ENCODE peak calls at places on chromosomes 12 and 14, in ten cellular contexts. G is small intestine; O is CD4-positive, alpha-beta memory T cell; U is ovary; Y is colonic mucosa; X is cardiac muscle cell; P is K562; E is upper lobe of left lung; Z is tibial artery; L is neural progenitor cell. A is an unnamed sample.

GRCh38 chr14:50308363-50308762 is 3.7 kb downstream of the L2HGDH start:
- DNase-seq in X (no peak), Y (no peak), G (no peak), E (no peak), L (no peak), Z (no peak), U (no peak), O (no peak), P (no peak), A (no peak)

GRCh38 chr12:15621140-15621539 is 168.0 kb downstream of the EPS8 start:
- DNase-seq in L (no peak), E (no peak), U (no peak), Z (no peak), O (no peak), P (no peak), G (no peak), X (no peak), Y (no peak), A (no peak)

GRCh38 chr12:113555226-113555625 is 83.6 kb upstream of the LHX5 start:
- DNase-seq in X (no peak), P (no peak), Y (no peak), L (no peak), Z (no peak), E (no peak), U (no peak), O (no peak), G (no peak), A (no peak)

GRCh38 chr14:100540141-100540925 is 46.9 kb downstream of the BEGAIN start:
- DNase-seq in Z (peak; percentile 53), Y (no peak), X (peak; percentile 22), E (no peak), P (peak; percentile 47), L (peak; percentile 51), O (no peak), G (no peak), U (peak; percentile 28), A (peak; percentile 31)

GRCh38 chr12:88258396-88258795 is 116.3 kb downstream of the TMTC3 start:
- DNase-seq in P (no peak), X (no peak), O (no peak), G (no peak), E (no peak), Z (no peak), L (no peak), Y (no peak), U (no peak), A (no peak)

GRCh38 chr12:6317693-6318439 is 7.4 kb downstream of the PLEKHG6 start:
- DNase-seq in Y (no peak), Z (no peak), P (no peak), O (no peak), G (no peak), E (no peak), X (no peak), U (no peak), L (no peak), A (no peak)

GRCh38 chr12:132285991-132286681 is 43.3 kb downstream of the GALNT9 start:
- DNase-seq in Y (peak; percentile 50), O (no peak), Z (no peak), E (peak; percentile 38), G (peak; percentile 12), P (no peak), U (no peak), X (peak; percentile 93), L (peak; percentile 64), A (no peak)

GRCh38 chr14:74647834-74648361 is 35.9 kb upstream of the LTBP2 start:
- DNase-seq in P (no peak), E (no peak), U (peak; percentile 45), G (no peak), L (no peak), Z (peak; percentile 68), O (no peak), Y (no peak), X (no peak), A (no peak)

GRCh38 chr12:129687731-129688130 is 216.1 kb downstream of the TMEM132D start:
- DNase-seq in Y (no peak), Z (no peak), O (no peak), X (no peak), L (peak; percentile 31), G (no peak), U (no peak), E (no peak), P (no peak), A (no peak)

GRCh38 chr12:18250313-18250916 is 10.9 kb upstream of the PIK3C2G start:
- DNase-seq in U (peak; percentile 25), E (no peak), P (no peak), G (peak; percentile 76), Z (no peak), O (no peak), Y (peak; percentile 38), L (peak; percentile 88), X (peak; percentile 82), A (no peak)

GRCh38 chr12:63955831-63956685 is 111.6 kb downstream of the SRGAP1 start:
- DNase-seq in O (no peak), Z (peak; percentile 71), P (no peak), L (no peak), E (peak; percentile 76), Y (no peak), X (peak; percentile 81), U (peak; percentile 72), G (peak; percentile 46), A (no peak)

GRCh38 chr12:104951759-104952509 is 6.2 kb downstream of the SLC41A2 start:
- DNase-seq in P (no peak), E (no peak), G (peak; percentile 59), O (no peak), L (no peak), U (no peak), Z (no peak), X (peak; percentile 49), Y (no peak), A (no peak)

GRCh38 chr12:53981652-53982565 is 3.0 kb upstream of the HOXC10 start:
- DNase-seq in G (no peak), O (no peak), X (no peak), Y (no peak), U (no peak), E (no peak), Z (no peak), P (no peak), L (no peak), A (no peak)

GRCh38 chr12:46959484-46959883 is 119.9 kb upstream of the PCED1B start:
- DNase-seq in U (no peak), P (no peak), O (no peak), G (no peak), X (peak; percentile 72), Z (no peak), L (no peak), Y (no peak), E (no peak), A (no peak)

GRCh38 chr12:104886418-104887401 is 71.4 kb downstream of the SLC41A2 start:
- DNase-seq in U (no peak), O (no peak), G (no peak), Z (no peak), X (peak; percentile 79), L (no peak), P (no peak), Y (no peak), E (no peak), A (no peak)

GRCh38 chr12:27343255-27344000 is 10.8 kb downstream of the BMAL2 start:
- DNase-seq in U (no peak), P (no peak), X (peak; percentile 83), G (no peak), E (no peak), Z (no peak), O (no peak), Y (no peak), L (no peak), A (no peak)

GRCh38 chr14:56751471-56751870 is 58.8 kb downstream of the OTX2 start:
- DNase-seq in E (no peak), Z (no peak), Y (no peak), X (no peak), U (no peak), G (no peak), O (no peak), L (peak; percentile 53), P (no peak), A (no peak)

GRCh38 chr14:30751646-30752416 is 122.5 kb upstream of the COCH start:
- DNase-seq in Z (no peak), U (no peak), E (no peak), G (peak; percentile 8), X (no peak), O (no peak), P (no peak), L (no peak), Y (no peak), A (no peak)

GRCh38 chr12:76588881-76589565 is 29.5 kb upstream of the OSBPL8 start:
- DNase-seq in Y (no peak), X (peak; percentile 93), L (no peak), G (no peak), U (no peak), E (peak; percentile 25), Z (no peak), P (no peak), O (no peak), A (no peak)

GRCh38 chr14:55721353-55721752 is 141.3 kb downstream of the KTN1 start:
- DNase-seq in Y (no peak), E (peak; percentile 52), L (no peak), Z (no peak), P (no peak), X (peak; percentile 96), G (no peak), U (no peak), O (no peak), A (no peak)

GRCh38 chr14:23478109-23478698 is 8.7 kb downstream of the NGDN start:
- DNase-seq in Z (no peak), O (peak; percentile 71), L (peak; percentile 63), X (peak; percentile 80), P (peak; percentile 27), Y (peak; percentile 62), G (peak; percentile 74), E (peak; percentile 46), U (peak; percentile 65), A (no peak)
- H3K36me3 ChIP-seq in Z (peaks cover 51% of the 10 kb centered on the region), O (peaks cover 37% of the 10 kb centered on the region), L (peaks cover 36% of the 10 kb centered on the region), X (peaks cover 44% of the 10 kb centered on the region), P (peaks cover 56% of the 10 kb centered on the region), Y (peaks cover 21% of the 10 kb centered on the region), G (peaks cover 18% of the 10 kb centered on the region), E (peaks cover 85% of the 10 kb centered on the region), U (no peaks in the 10 kb centered on the region), A (no peaks in the 10 kb centered on the region)

GRCh38 chr14:93011650-93012317 is 88.8 kb downstream of the CHGA start:
- DNase-seq in G (peak; percentile 96), Y (no peak), E (no peak), Z (no peak), P (no peak), U (no peak), L (no peak), X (no peak), O (no peak), A (no peak)
- H3K4me1 ChIP-seq in G (peaks cover 13% of the 10 kb centered on the region), Y (peaks cover 12% of the 10 kb centered on the region), E (peaks cover 65% of the 10 kb centered on the region), Z (peaks cover 64% of the 10 kb centered on the region), P (peaks cover 3% of the 10 kb centered on the region), U (peaks cover 29% of the 10 kb centered on the region), L (peaks cover 13% of the 10 kb centered on the region), X (peaks cover 19% of the 10 kb centered on the region), O (peaks cover 12% of the 10 kb centered on the region), A (no peaks in the 10 kb centered on the region)

GRCh38 chr12:130816055-130816454 is 23.0 kb downstream of the STX2 start:
- DNase-seq in U (no peak), Z (no peak), P (no peak), Y (no peak), E (no peak), O (no peak), X (no peak), G (no peak), L (no peak), A (no peak)
- H3K4me3 ChIP-seq in U (no peak overlapping the region), Z (no peak overlapping the region), P (no peak overlapping the region), Y (no peak overlapping the region), E (no peak overlapping the region), O (no peak overlapping the region), X (no peak overlapping the region), G (no peak overlapping the region), L (no peak overlapping the region), A (no peak overlapping the region)

GRCh38 chr12:124863409-124864325 is at the start of gene SCARB1:
- DNase-seq in Z (peak; percentile 89), Y (peak; percentile 86), P (peak; percentile 98), O (peak; percentile 73), G (peak; percentile 83), U (peak; percentile 85), E (peak; percentile 83), X (peak; percentile 89), L (peak; percentile 93), A (peak; percentile 92)
- H3K36me3 ChIP-seq in Z (no peaks in the 10 kb centered on the region), Y (no peaks in the 10 kb centered on the region), P (peaks cover 34% of the 10 kb centered on the region), O (no peaks in the 10 kb centered on the region), G (no peaks in the 10 kb centered on the region), U (no peaks in the 10 kb centered on the region), E (no peaks in the 10 kb centered on the region), X (no peaks in the 10 kb centered on the region), L (no peaks in the 10 kb centered on the region), A (no peaks in the 10 kb centered on the region)